ENCODE peak calls at places on chromosomes 4 and X, in nine cellular contexts. D, U, P, J, H, L, S, N and Y are unnamed samples.

GRCh38 chr4:94741304-94741703 is 16.5 kb upstream of the BMPR1B start:
- DNase-seq in D (no peak), U (no peak), P (no peak), J (no peak), H (no peak), L (no peak), S (no peak), N (no peak), Y (no peak)

GRCh38 chr4:101414496-101414895 is 67.2 kb upstream of the PPP3CA start:
- DNase-seq in D (no peak), U (no peak), P (no peak), J (no peak), H (no peak), L (no peak), S (no peak), N (no peak), Y (no peak)

GRCh38 chr4:158496030-158496741 is 25.5 kb upstream of the RXFP1 start:
- DNase-seq in D (no peak), U (peak; percentile 64), P (no peak), J (peak; percentile 14), H (peak; percentile 65), L (no peak), S (peak; percentile 89), N (no peak), Y (no peak)

GRCh38 chr4:111960241-111960667 is 185.0 kb upstream of the FAM241A start:
- DNase-seq in D (peak; percentile 17), U (no peak), P (peak; percentile 42), J (no peak), H (no peak), L (no peak), S (no peak), N (no peak), Y (no peak)

GRCh38 chr4:48375651-48376291 is 34.4 kb downstream of the SLAIN2 start:
- DNase-seq in D (peak; percentile 83), U (peak; percentile 35), P (no peak), J (no peak), H (no peak), L (no peak), S (no peak), N (no peak), Y (no peak)

GRCh38 chr4:90824266-90825167 is 697.3 kb downstream of the CCSER1 start:
- DNase-seq in D (no peak), U (no peak), P (no peak), J (no peak), H (no peak), L (no peak), S (no peak), N (no peak), Y (no peak)

GRCh38 chr4:14877246-14878220 is 124.7 kb upstream of the CPEB2 start:
- DNase-seq in D (no peak), U (no peak), P (no peak), J (peak; percentile 20), H (no peak), L (no peak), S (no peak), N (no peak), Y (no peak)

GRCh38 chrX:153381684-153382532 is 19.2 kb downstream of the PNMA6E start:
- DNase-seq in D (peak; percentile 9), U (peak; percentile 72), P (no peak), J (peak; percentile 64), H (no peak), L (no peak), S (peak; percentile 7), N (peak; percentile 82), Y (peak; percentile 19)

GRCh38 chrX:31301941-31302340 is 230.1 kb upstream of the FTHL17 start:
- DNase-seq in D (no peak), U (no peak), P (no peak), J (no peak), H (no peak), L (no peak), S (peak; percentile 3), N (no peak), Y (no peak)

GRCh38 chr4:104693601-104694201 is 199.0 kb upstream of the CXXC4 start:
- DNase-seq in D (peak; percentile 21), U (no peak), P (no peak), J (no peak), H (no peak), L (no peak), S (peak; percentile 27), N (no peak), Y (no peak)

GRCh38 chr4:154877110-154877760 is 96.2 kb downstream of the RBM46 start:
- DNase-seq in D (peak; percentile 47), U (no peak), P (no peak), J (no peak), H (no peak), L (no peak), S (no peak), N (no peak), Y (peak; percentile 14)

DNA sequence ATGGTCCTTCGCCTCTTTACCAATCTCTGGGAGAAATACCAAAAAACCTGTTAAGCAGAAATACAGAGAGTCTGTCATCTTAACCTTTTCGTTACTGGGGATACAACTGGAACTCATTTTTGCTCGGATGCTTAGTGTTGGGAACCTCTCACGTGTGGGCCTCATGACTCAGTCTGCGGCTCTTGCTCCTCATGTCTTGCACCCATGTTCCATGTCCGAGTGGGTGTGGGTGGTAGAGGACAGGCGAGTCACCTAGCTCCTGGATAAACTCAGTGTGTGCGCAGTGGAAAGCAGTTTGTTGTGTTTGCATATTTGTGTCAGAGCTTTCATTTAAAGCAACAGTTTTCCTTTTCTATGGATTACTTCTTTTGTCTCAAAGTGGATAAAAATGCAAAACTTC is 70.6 kb downstream of the TNIP2 start:
- DNase-seq in D (no peak), U (no peak), P (no peak), J (no peak), H (no peak), L (no peak), S (no peak), N (no peak), Y (no peak)
- H3K36me3 ChIP-seq in D (peaks cover 4% of the 10 kb centered on the region), U (peaks cover 3% of the 10 kb centered on the region), P (peaks cover 19% of the 10 kb centered on the region), J (peaks cover 90% of the 10 kb centered on the region), H (peaks cover 83% of the 10 kb centered on the region), L (peaks cover 6% of the 10 kb centered on the region), S (peaks cover 11% of the 10 kb centered on the region), N (no peaks in the 10 kb centered on the region), Y (no peaks in the 10 kb centered on the region)

GRCh38 chr4:67885727-67886126 is 1.9 kb upstream of the TMPRSS11D start:
- DNase-seq in D (peak; percentile 98), U (no peak), P (no peak), J (no peak), H (no peak), L (no peak), S (no peak), N (no peak), Y (peak; percentile 70)

GRCh38 chr4:67881226-67881625 is 2.6 kb downstream of the TMPRSS11D start:
- DNase-seq in D (no peak), U (no peak), P (no peak), J (no peak), H (no peak), L (no peak), S (no peak), N (no peak), Y (no peak)

GRCh38 chr4:67883463-67883862 is 339 bp downstream of the TMPRSS11D start:
- DNase-seq in D (no peak), U (no peak), P (no peak), J (no peak), H (no peak), L (no peak), S (no peak), N (no peak), Y (no peak)

GRCh38 chr4:67883902-67884301 is at the start of gene TMPRSS11D:
- DNase-seq in D (no peak), U (no peak), P (no peak), J (no peak), H (no peak), L (no peak), S (no peak), N (no peak), Y (no peak)

DNA sequence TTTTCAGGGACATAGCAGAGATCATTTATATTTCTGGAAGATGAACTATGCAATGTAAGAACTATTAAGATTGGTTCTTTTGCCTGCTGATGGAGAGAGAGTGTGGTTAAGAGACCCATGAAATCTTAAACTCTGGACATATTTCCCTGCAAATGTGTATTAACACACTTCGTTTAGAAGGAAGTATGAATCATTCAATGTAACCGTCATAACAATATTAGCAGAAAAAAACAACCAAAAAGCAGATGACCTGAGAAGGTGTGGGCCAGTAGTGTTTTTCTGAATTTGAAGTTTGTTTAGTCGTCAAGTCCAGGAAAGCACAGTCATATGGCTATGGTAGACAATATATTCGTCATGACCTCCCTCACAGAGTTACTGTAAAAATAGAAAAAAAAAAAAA is 2.5 kb upstream of the TMPRSS11D start:
- DNase-seq in D (peak; percentile 65), U (no peak), P (no peak), J (no peak), H (no peak), L (no peak), S (no peak), N (no peak), Y (no peak)
- H3K4me3 ChIP-seq in D (no peak overlapping the region), U (no peak overlapping the region), P (no peak overlapping the region), J (no peak overlapping the region), H (no peak overlapping the region), L (no peak overlapping the region), S (no peak overlapping the region), N (no peak overlapping the region), Y (no peak overlapping the region)

GRCh38 chrX:134480061-134480460 is 20.1 kb downstream of the HPRT1 start:
- DNase-seq in D (peak; percentile 60), U (no peak), P (no peak), J (no peak), H (no peak), L (no peak), S (no peak), N (no peak), Y (no peak)

GRCh38 chrX:134482371-134482770 is 22.4 kb downstream of the HPRT1 start:
- DNase-seq in D (no peak), U (no peak), P (no peak), J (no peak), H (no peak), L (no peak), S (no peak), N (no peak), Y (no peak)

GRCh38 chrX:134478374-134478773 is 18.4 kb downstream of the HPRT1 start:
- DNase-seq in D (no peak), U (no peak), P (no peak), J (no peak), H (no peak), L (no peak), S (peak; percentile 4), N (no peak), Y (no peak)

GRCh38 chrX:134481339-134481738 is 21.4 kb downstream of the HPRT1 start:
- DNase-seq in D (no peak), U (no peak), P (no peak), J (no peak), H (no peak), L (no peak), S (no peak), N (no peak), Y (no peak)

DNA sequence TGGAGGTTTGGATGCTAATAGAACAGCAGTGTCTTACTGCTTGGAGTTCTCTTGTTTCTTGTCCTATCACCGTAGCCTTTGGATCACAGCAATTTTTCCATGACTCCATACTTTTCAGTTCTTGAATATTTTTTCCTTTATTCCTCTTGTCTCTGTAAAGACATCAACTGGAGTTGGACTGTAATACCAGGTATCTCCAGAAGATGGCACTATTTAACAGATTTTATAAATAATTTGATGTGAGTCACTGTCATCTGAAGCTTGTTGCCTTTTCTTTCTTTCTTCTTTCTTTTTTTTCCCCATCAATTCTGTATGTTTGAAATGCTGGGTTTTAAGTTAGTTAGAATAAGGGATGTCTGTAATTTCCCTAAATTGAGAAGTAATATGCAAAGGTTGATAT is 24.1 kb downstream of the HPRT1 start:
- DNase-seq in D (peak; percentile 39), U (no peak), P (peak; percentile 30), J (no peak), H (no peak), L (no peak), S (peak; percentile 27), N (no peak), Y (no peak)
- TF ChIP-seq CTCF in D (peak; percentile 51), U (peak; percentile 53), P (peak; percentile 47), J (peak; percentile 72), H (peak; percentile 58), L (peak; percentile 41), S (peak; percentile 54), N (peak; percentile 55), Y (peak; percentile 47)

GRCh38 chr4:58265734-58266133 is 1155.5 kb upstream of the IGFBP7 start:
- DNase-seq in D (no peak), U (no peak), P (no peak), J (no peak), H (no peak), L (no peak), S (no peak), N (no peak), Y (no peak)
- H3K36me3 ChIP-seq in D (no peaks in the 10 kb centered on the region), U (no peaks in the 10 kb centered on the region), P (no peaks in the 10 kb centered on the region), J (no peaks in the 10 kb centered on the region), H (no peaks in the 10 kb centered on the region), L (no peaks in the 10 kb centered on the region), S (no peaks in the 10 kb centered on the region), N (no peaks in the 10 kb centered on the region), Y (no peaks in the 10 kb centered on the region)